ENCODE peak calls at places on chromosome 12, in nine cellular contexts. T, S, N, K, W, J, L, B and E are unnamed samples.

GRCh38 chr12:71045781-71046180 is 112.0 kb downstream of the TSPAN8 start:
- DNase-seq in T (peak), S (no peak), N (no peak), K (peak), W (no peak), J (peak), L (no peak), B (no peak), E (no peak)

GRCh38 chr12:27787559-27787958 is 7.5 kb upstream of the MANSC4 start:
- DNase-seq in T (no peak), S (no peak), N (no peak), K (no peak), W (no peak), J (peak), L (no peak), B (no peak), E (no peak)

GRCh38 chr12:111841236-111841749 is 735 bp upstream of the MAPKAPK5 start:
- DNase-seq in T (no peak), S (no peak), N (no peak), K (peak), W (no peak), J (peak), L (peak), B (no peak), E (no peak)

GRCh38 chr12:29552324-29552927 is 54.9 kb upstream of the OVCH1 start:
- DNase-seq in T (peak), S (peak), N (peak), K (peak), W (peak), J (peak), L (peak), B (peak), E (peak)

GRCh38 chr12:2963760-2964292 is 4.6 kb downstream of the TEAD4 start:
- DNase-seq in T (no peak), S (no peak), N (no peak), K (peak), W (no peak), J (peak), L (no peak), B (no peak), E (no peak)

GRCh38 chr12:70560671-70561070 is 76.6 kb downstream of the PTPRB start:
- DNase-seq in T (no peak), S (no peak), N (no peak), K (no peak), W (no peak), J (no peak), L (no peak), B (no peak), E (no peak)

GRCh38 chr12:11621797-11622423 is 27.6 kb upstream of the ETV6 start:
- DNase-seq in T (no peak), S (peak), N (no peak), K (peak), W (peak), J (peak), L (no peak), B (no peak), E (peak)

GRCh38 chr12:10140001-10140400 is 10.0 kb upstream of the CLEC7A start:
- DNase-seq in T (peak), S (peak), N (peak), K (peak), W (peak), J (peak), L (peak), B (no peak), E (peak)

GRCh38 chr12:2108975-2109671 is 56.3 kb downstream of the CACNA1C start:
- DNase-seq in T (no peak), S (no peak), N (no peak), K (no peak), W (no peak), J (no peak), L (no peak), B (no peak), E (no peak)

GRCh38 chr12:6312529-6313325 is 2.2 kb downstream of the PLEKHG6 start:
- DNase-seq in T (no peak), S (no peak), N (peak), K (no peak), W (no peak), J (no peak), L (no peak), B (no peak), E (no peak)

GRCh38 chr12:108152179-108152538 is 23.1 kb downstream of the WSCD2 start:
- DNase-seq in T (no peak), S (no peak), N (no peak), K (no peak), W (no peak), J (no peak), L (no peak), B (no peak), E (no peak)

GRCh38 chr12:93889516-93890202 is 212.5 kb downstream of the CRADD start:
- DNase-seq in T (no peak), S (no peak), N (no peak), K (no peak), W (no peak), J (no peak), L (no peak), B (no peak), E (no peak)

GRCh38 chr12:106369624-106370346 is 12.2 kb downstream of the POLR3B start:
- DNase-seq in T (peak), S (no peak), N (no peak), K (peak), W (peak), J (peak), L (no peak), B (no peak), E (peak)

GRCh38 chr12:71804505-71804904 is 35.1 kb upstream of the TBC1D15 start:
- DNase-seq in T (no peak), S (no peak), N (no peak), K (no peak), W (no peak), J (peak), L (no peak), B (no peak), E (no peak)

GRCh38 chr12:127107744-127108143 is 1159.2 kb upstream of the TMEM132C start:
- DNase-seq in T (peak), S (no peak), N (no peak), K (no peak), W (peak), J (no peak), L (no peak), B (no peak), E (no peak)

GRCh38 chr12:53115112-53115890 is 12.0 kb downstream of the SOAT2 start:
- DNase-seq in T (no peak), S (no peak), N (peak), K (no peak), W (no peak), J (no peak), L (no peak), B (no peak), E (no peak)

GRCh38 chr12:47178014-47178413 is 98.3 kb upstream of the AMIGO2 start:
- DNase-seq in T (no peak), S (no peak), N (no peak), K (no peak), W (no peak), J (no peak), L (no peak), B (no peak), E (no peak)

GRCh38 chr12:43315961-43316360 is 236.0 kb downstream of the ADAMTS20 start:
- DNase-seq in T (peak), S (no peak), N (no peak), K (no peak), W (no peak), J (peak), L (no peak), B (no peak), E (no peak)

GRCh38 chr12:56590237-56590830 is 39.8 kb downstream of the BAZ2A start:
- DNase-seq in T (no peak), S (no peak), N (peak), K (no peak), W (peak), J (no peak), L (no peak), B (no peak), E (no peak)

GRCh38 chr12:69676257-69677012 is 22.7 kb downstream of the BEST3 start:
- DNase-seq in T (no peak), S (no peak), N (no peak), K (no peak), W (peak), J (peak), L (no peak), B (no peak), E (no peak)

GRCh38 chr12:68237523-68238070 is 12.0 kb upstream of the IL26 start:
- DNase-seq in T (peak), S (no peak), N (no peak), K (no peak), W (no peak), J (peak), L (no peak), B (no peak), E (no peak)

GRCh38 chr12:6534914-6535696 is 788 bp downstream of the GAPDH start:
- DNase-seq in T (peak), S (peak), N (peak), K (peak), W (peak), J (peak), L (peak), B (peak), E (peak)

GRCh38 chr12:49899286-49899843 is 4.3 kb downstream of the FAIM2 start:
- DNase-seq in T (no peak), S (no peak), N (no peak), K (no peak), W (no peak), J (no peak), L (no peak), B (no peak), E (no peak)

GRCh38 chr12:110330124-110330523 is 49.1 kb downstream of the ATP2A2 start:
- DNase-seq in T (no peak), S (no peak), N (no peak), K (no peak), W (no peak), J (no peak), L (no peak), B (no peak), E (no peak)

GRCh38 chr12:122888232-122888752 is 7.6 kb downstream of the VPS37B start:
- DNase-seq in T (no peak), S (no peak), N (no peak), K (peak), W (peak), J (peak), L (peak), B (no peak), E (peak)

GRCh38 chr12:57810450-57810849 is 8.1 kb downstream of the AVIL start:
- DNase-seq in T (no peak), S (no peak), N (no peak), K (no peak), W (peak), J (peak), L (no peak), B (no peak), E (no peak)

GRCh38 chr12:40784102-40784501 is 91.9 kb downstream of the CNTN1 start:
- DNase-seq in T (no peak), S (no peak), N (no peak), K (no peak), W (no peak), J (no peak), L (no peak), B (no peak), E (no peak)

GRCh38 chr12:120804428-120804827 is 78.8 kb downstream of the ACADS start:
- DNase-seq in T (no peak), S (no peak), N (no peak), K (no peak), W (no peak), J (no peak), L (no peak), B (no peak), E (no peak)